ENCODE peak calls at places on chromosomes 5 and 9, in nine cellular contexts. B, G, W, A, Y, H, E, K and D are unnamed samples.
A peak's percentile ranks its signal among the peaks of the same experiment; 100 is the strongest.

GRCh38 chr5:167030500-167031120 is 1260.8 kb upstream of the WWC1 start:
- DNase-seq in E (no peak), H (peak; percentile 14), G (no peak), W (no peak), B (no peak), A (peak; percentile 1), Y (peak; percentile 28), K (no peak), D (no peak)

GRCh38 chr5:147659166-147659929 is 123.2 kb downstream of the JAKMIP2 start:
- DNase-seq in A (no peak), G (no peak), B (no peak), E (no peak), H (no peak), Y (peak; percentile 56), W (no peak), K (no peak), D (no peak)

GRCh38 chr9:36862206-36863145 is 171.6 kb downstream of the PAX5 start:
- DNase-seq in B (peak; percentile 67), K (no peak), G (no peak), W (peak; percentile 38), A (peak; percentile 39), E (peak; percentile 43), Y (peak; percentile 60), H (peak; percentile 72), D (peak; percentile 44)

GRCh38 chr9:14880951-14881465 is 29.2 kb downstream of the FREM1 start:
- DNase-seq in G (no peak), K (no peak), Y (no peak), W (no peak), B (no peak), A (no peak), H (no peak), E (no peak), D (no peak)

GRCh38 chr5:1156754-1157460 is 44.5 kb upstream of the SLC6A19 start:
- DNase-seq in E (no peak), Y (no peak), K (no peak), B (no peak), A (no peak), G (no peak), H (no peak), W (no peak), D (no peak)

GRCh38 chr5:3452622-3453021 is 143.0 kb upstream of the IRX1 start:
- DNase-seq in G (no peak), Y (no peak), E (no peak), A (no peak), B (no peak), W (no peak), H (no peak), K (no peak), D (no peak)

GRCh38 chr5:177130211-177131018 is 3.2 kb upstream of the NSD1 start:
- DNase-seq in K (no peak), H (no peak), G (no peak), Y (no peak), E (peak; percentile 20), A (peak; percentile 39), W (no peak), B (peak; percentile 51), D (no peak)

GRCh38 chr5:102778478-102778877 is 23.4 kb downstream of the PAM start:
- DNase-seq in Y (no peak), E (no peak), H (no peak), A (peak; percentile 86), B (no peak), G (no peak), K (no peak), W (no peak), D (peak; percentile 18)

GRCh38 chr9:137241490-137242328 is 622 bp downstream of the TUBB4B start:
- DNase-seq in A (peak; percentile 37), B (peak; percentile 94), Y (peak; percentile 71), G (peak; percentile 41), W (no peak), K (no peak), H (peak; percentile 79), E (peak; percentile 77), D (peak; percentile 89)

GRCh38 chr9:35932732-35933131 is 23.4 kb downstream of the SPAAR start:
- DNase-seq in G (no peak), W (no peak), B (no peak), Y (no peak), K (no peak), A (no peak), H (no peak), E (no peak), D (no peak)

GRCh38 chr9:133775951-133776905 is 38.1 kb upstream of the SARDH start:
- DNase-seq in B (peak; percentile 71), Y (no peak), E (no peak), K (no peak), G (no peak), W (no peak), H (no peak), A (no peak), D (no peak)

GRCh38 chr9:71806916-71807315 is 38.6 kb upstream of the CEMIP2 start:
- DNase-seq in K (peak; percentile 23), W (peak; percentile 73), A (peak; percentile 57), Y (peak; percentile 65), E (peak; percentile 50), H (peak; percentile 79), B (peak; percentile 80), G (peak; percentile 43), D (peak; percentile 71)

GRCh38 chr9:69395718-69396117 is 70.7 kb downstream of the ENTREP1 start:
- DNase-seq in E (no peak), H (no peak), G (no peak), Y (no peak), B (no peak), K (no peak), W (no peak), A (no peak), D (no peak)

GRCh38 chr5:170273968-170274710 is 23.4 kb downstream of the LCP2 start:
- DNase-seq in W (peak; percentile 13), B (no peak), G (no peak), E (no peak), Y (no peak), H (peak; percentile 58), A (peak; percentile 2), K (no peak), D (peak; percentile 23)

GRCh38 chr5:80346055-80346454 is 26.3 kb downstream of the SPZ1 start:
- DNase-seq in E (no peak), K (no peak), H (peak; percentile 47), B (no peak), A (no peak), W (peak; percentile 48), G (no peak), Y (no peak), D (peak; percentile 52)

DNA sequence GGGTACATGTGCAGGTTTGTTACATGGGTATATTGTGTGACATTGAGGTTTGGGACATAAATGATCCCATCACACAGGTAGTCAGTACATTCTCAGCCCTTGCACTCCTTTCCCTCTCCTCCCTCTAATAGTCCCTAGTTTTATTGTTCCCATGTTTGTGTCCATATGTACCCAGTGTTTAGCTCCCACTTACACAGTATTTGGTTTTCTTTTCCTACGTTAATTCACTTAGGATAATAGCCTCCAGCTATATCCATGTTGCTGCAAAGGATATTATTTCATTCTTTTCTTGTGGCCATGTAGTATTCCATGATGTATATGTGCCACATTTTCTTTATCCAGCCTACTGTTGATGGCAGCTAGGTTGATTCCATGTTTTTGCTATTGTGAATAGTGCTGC is 27.4 kb downstream of the CNOT6 start:
- DNase-seq in E (no peak), A (no peak), H (no peak), B (no peak), Y (no peak), K (no peak), W (no peak), G (no peak), D (no peak)
- H3K27ac ChIP-seq in E (no peak overlapping the region), A (no peak overlapping the region), H (no peak overlapping the region), B (no peak overlapping the region), Y (no peak overlapping the region), K (no peak overlapping the region), W (no peak overlapping the region), G (no peak overlapping the region), D (no peak overlapping the region)

GRCh38 chr9:81213456-81213855 is 475.9 kb downstream of the TLE1 start:
- DNase-seq in Y (no peak), H (no peak), W (no peak), B (no peak), K (no peak), G (no peak), A (no peak), E (no peak), D (no peak)

GRCh38 chr9:81207651-81208050 is 481.7 kb downstream of the TLE1 start:
- DNase-seq in H (no peak), G (no peak), B (no peak), W (no peak), E (no peak), K (no peak), A (no peak), Y (no peak), D (no peak)

GRCh38 chr9:81214975-81215374 is 474.4 kb downstream of the TLE1 start:
- DNase-seq in B (no peak), A (no peak), Y (no peak), E (no peak), G (no peak), H (no peak), W (no peak), K (no peak), D (no peak)

GRCh38 chr9:81211741-81212140 is 477.6 kb downstream of the TLE1 start:
- DNase-seq in H (no peak), G (no peak), A (no peak), Y (no peak), E (no peak), K (no peak), B (no peak), W (no peak), D (no peak)
- TF ChIP-seq CTCF in H (no peak), G (no peak), A (no peak), Y (no peak), E (no peak), K (no peak), B (no peak), W (no peak), D (no peak)

DNA sequence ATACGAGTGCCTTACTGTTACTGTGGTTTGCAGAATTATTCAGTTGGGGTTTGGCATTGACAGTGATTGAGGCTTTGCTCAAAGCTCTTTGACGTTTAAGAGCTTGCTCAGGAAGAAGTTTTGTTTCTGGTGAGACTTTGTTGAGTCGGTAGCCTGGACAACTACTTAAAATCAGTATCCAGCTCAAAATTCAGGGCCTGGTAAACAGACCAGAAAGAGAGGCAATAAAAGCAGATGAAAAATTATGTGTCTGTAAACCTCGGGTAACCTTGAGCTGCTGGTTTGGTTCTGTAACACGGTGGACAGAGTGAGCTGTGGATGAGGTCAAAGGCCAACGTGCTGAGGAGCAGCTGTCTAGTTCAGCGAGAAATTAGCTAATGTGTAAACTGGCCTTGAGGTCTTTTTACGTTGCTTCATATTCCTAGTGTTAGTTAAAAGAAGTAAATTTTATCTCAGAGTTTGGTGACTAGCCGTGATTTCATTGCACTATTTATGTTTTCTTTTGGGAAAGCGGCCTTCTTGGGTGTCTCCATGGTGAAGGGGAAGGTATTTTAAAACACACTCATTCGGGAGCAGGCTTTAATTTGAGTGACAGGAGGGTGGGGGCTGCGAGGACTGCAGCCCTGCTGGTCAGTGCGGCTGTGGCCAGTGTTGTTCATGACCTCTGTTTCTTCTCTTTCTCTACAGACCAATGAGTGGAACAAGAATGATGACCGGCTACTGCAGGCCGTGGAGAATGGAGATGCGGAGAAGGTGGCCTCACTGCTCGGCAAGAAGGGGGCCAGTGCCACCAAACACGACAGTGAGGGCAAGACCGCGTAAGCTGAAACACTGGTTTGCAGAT is 82.0 kb upstream of the TTC23L start:
- DNase-seq in Y (peak; percentile 36), E (peak; percentile 44), K (no peak), B (no peak), A (peak; percentile 47), W (no peak), H (peak; percentile 61), G (no peak), D (no peak)
- H3K27ac ChIP-seq in Y (no peak overlapping the region), E (no peak overlapping the region), K (no peak overlapping the region), B (no peak overlapping the region), A (peak overlapping the region; percentile 5), W (no peak overlapping the region), H (peak overlapping the region; percentile 72), G (no peak overlapping the region), D (no peak overlapping the region)

GRCh38 chr5:165232187-165232586 is 1726.8 kb downstream of the MAT2B start:
- DNase-seq in E (no peak), W (no peak), A (no peak), K (no peak), Y (no peak), H (no peak), B (no peak), G (no peak), D (no peak)
- TF ChIP-seq CTCF in E (no peak), W (no peak), A (no peak), K (no peak), Y (no peak), H (no peak), B (no peak), G (no peak), D (no peak)